ENCODE peak calls at places on chromosome 10, in five cellular contexts. One of them, this sample, is unnamed.

GRCh38 chr10:31188792-31189406 is 130.1 kb upstream of the ZEB1 start:
- DNase-seq in K562: no peak
- DNase-seq in HepG2: no peak
- DNase-seq in SK-N-SH: no peak
- DNase-seq in GM12878: no peak
- DNase-seq in this sample: no peak

GRCh38 chr10:96587255-96588059 is 645 bp upstream of the TM9SF3 start:
- DNase-seq in K562: no peak
- DNase-seq in HepG2: peak
- DNase-seq in SK-N-SH: no peak
- DNase-seq in GM12878: no peak
- DNase-seq in this sample: no peak

GRCh38 chr10:100970076-100970913 is 991 bp downstream of the SEMA4G start:
- DNase-seq in K562: peak
- DNase-seq in HepG2: peak
- DNase-seq in SK-N-SH: peak
- DNase-seq in GM12878: no peak
- DNase-seq in this sample: peak

GRCh38 chr10:6176691-6177231 is 26.0 kb upstream of the PFKFB3 start:
- DNase-seq in K562: no peak
- DNase-seq in HepG2: no peak
- DNase-seq in SK-N-SH: peak
- DNase-seq in GM12878: no peak
- DNase-seq in this sample: no peak

GRCh38 chr10:33802566-33802965 is 468.1 kb upstream of the NRP1 start:
- DNase-seq in K562: no peak
- DNase-seq in HepG2: no peak
- DNase-seq in SK-N-SH: no peak
- DNase-seq in GM12878: no peak
- DNase-seq in this sample: no peak

GRCh38 chr10:43040482-43041256 is 36.2 kb upstream of the RET start:
- DNase-seq in K562: no peak
- DNase-seq in HepG2: no peak
- DNase-seq in SK-N-SH: peak
- DNase-seq in GM12878: no peak
- DNase-seq in this sample: no peak

GRCh38 chr10:91759581-91759986 is 38.6 kb upstream of the TNKS2 start:
- DNase-seq in K562: no peak
- DNase-seq in HepG2: no peak
- DNase-seq in SK-N-SH: no peak
- DNase-seq in GM12878: no peak
- DNase-seq in this sample: no peak

GRCh38 chr10:58856508-58857240 is 319.8 kb upstream of the PHYHIPL start:
- DNase-seq in K562: no peak
- DNase-seq in HepG2: peak
- DNase-seq in SK-N-SH: no peak
- DNase-seq in GM12878: no peak
- DNase-seq in this sample: no peak

GRCh38 chr10:14481752-14482151 is 151.0 kb upstream of the FRMD4A start:
- DNase-seq in K562: no peak
- DNase-seq in HepG2: no peak
- DNase-seq in SK-N-SH: no peak
- DNase-seq in GM12878: no peak
- DNase-seq in this sample: no peak

GRCh38 chr10:26438534-26439269 is 561 bp downstream of the APBB1IP start:
- DNase-seq in K562: no peak
- DNase-seq in HepG2: no peak
- DNase-seq in SK-N-SH: peak
- DNase-seq in GM12878: no peak
- DNase-seq in this sample: peak

GRCh38 chr10:100730739-100731602 is 14.4 kb upstream of the PAX2 start:
- DNase-seq in K562: no peak
- DNase-seq in HepG2: peak
- DNase-seq in SK-N-SH: peak
- DNase-seq in GM12878: peak
- DNase-seq in this sample: peak

GRCh38 chr10:8044331-8044907 is 10.1 kb upstream of the GATA3 start:
- DNase-seq in K562: no peak
- DNase-seq in HepG2: no peak
- DNase-seq in SK-N-SH: peak
- DNase-seq in GM12878: no peak
- DNase-seq in this sample: no peak

GRCh38 chr10:49488056-49488455 is 50.9 kb downstream of the ERCC6 start:
- DNase-seq in K562: no peak
- DNase-seq in HepG2: no peak
- DNase-seq in SK-N-SH: peak
- DNase-seq in GM12878: no peak
- DNase-seq in this sample: no peak

GRCh38 chr10:26805567-26806245 is 55.1 kb downstream of the ABI1 start:
- DNase-seq in K562: no peak
- DNase-seq in HepG2: no peak
- DNase-seq in SK-N-SH: no peak
- DNase-seq in GM12878: no peak
- DNase-seq in this sample: no peak

GRCh38 chr10:71767420-71768035 is 5.8 kb downstream of the VSIR start:
- DNase-seq in K562: no peak
- DNase-seq in HepG2: peak
- DNase-seq in SK-N-SH: no peak
- DNase-seq in GM12878: no peak
- DNase-seq in this sample: no peak

GRCh38 chr10:109978481-109978880 is 29.3 kb upstream of the ADD3 start:
- DNase-seq in K562: peak
- DNase-seq in HepG2: peak
- DNase-seq in SK-N-SH: no peak
- DNase-seq in GM12878: no peak
- DNase-seq in this sample: no peak

GRCh38 chr10:66353422-66353821 is 572.4 kb upstream of the LRRTM3 start:
- DNase-seq in K562: no peak
- DNase-seq in HepG2: no peak
- DNase-seq in SK-N-SH: no peak
- DNase-seq in GM12878: no peak
- DNase-seq in this sample: no peak

GRCh38 chr10:11386044-11386443 is 225.4 kb downstream of the USP6NL start:
- DNase-seq in K562: no peak
- DNase-seq in HepG2: no peak
- DNase-seq in SK-N-SH: no peak
- DNase-seq in GM12878: no peak
- DNase-seq in this sample: no peak

GRCh38 chr10:110208614-110209398 is 1.4 kb downstream of the MXI1 start:
- DNase-seq in K562: peak
- DNase-seq in HepG2: no peak
- DNase-seq in SK-N-SH: peak
- DNase-seq in GM12878: no peak
- DNase-seq in this sample: no peak

GRCh38 chr10:6542999-6543430 is 37.1 kb downstream of the PRKCQ start:
- DNase-seq in K562: no peak
- DNase-seq in HepG2: peak
- DNase-seq in SK-N-SH: no peak
- DNase-seq in GM12878: no peak
- DNase-seq in this sample: no peak

GRCh38 chr10:45418417-45418858 is 44.4 kb downstream of the ALOX5 start:
- DNase-seq in K562: no peak
- DNase-seq in HepG2: no peak
- DNase-seq in SK-N-SH: no peak
- DNase-seq in GM12878: no peak
- DNase-seq in this sample: no peak

GRCh38 chr10:31648966-31649365 is 279.7 kb downstream of the ARHGAP12 start:
- DNase-seq in K562: no peak
- DNase-seq in HepG2: no peak
- DNase-seq in SK-N-SH: no peak
- DNase-seq in GM12878: no peak
- DNase-seq in this sample: no peak

GRCh38 chr10:10499839-10500238 is 517.8 kb upstream of the CELF2 start:
- DNase-seq in K562: no peak
- DNase-seq in HepG2: no peak
- DNase-seq in SK-N-SH: no peak
- DNase-seq in GM12878: no peak
- DNase-seq in this sample: no peak

GRCh38 chr10:75079436-75080083 is 31.9 kb upstream of the SAMD8 start:
- DNase-seq in K562: no peak
- DNase-seq in HepG2: no peak
- DNase-seq in SK-N-SH: no peak
- DNase-seq in GM12878: no peak
- DNase-seq in this sample: no peak
- TF ChIP-seq TAF1 in K562: no peak
- TF ChIP-seq TAF1 in HepG2: no peak
- TF ChIP-seq TAF1 in SK-N-SH: no peak
- TF ChIP-seq TAF1 in GM12878: no peak
- TF ChIP-seq TAF1 in this sample: no peak

GRCh38 chr10:48473704-48474103 is 131.2 kb downstream of the ARHGAP22 start:
- DNase-seq in K562: no peak
- DNase-seq in HepG2: no peak
- DNase-seq in SK-N-SH: no peak
- DNase-seq in GM12878: no peak
- DNase-seq in this sample: no peak
- TF ChIP-seq CTCF in K562: no peak
- TF ChIP-seq CTCF in HepG2: no peak
- TF ChIP-seq CTCF in SK-N-SH: no peak
- TF ChIP-seq CTCF in GM12878: no peak
- TF ChIP-seq CTCF in this sample: no peak

DNA sequence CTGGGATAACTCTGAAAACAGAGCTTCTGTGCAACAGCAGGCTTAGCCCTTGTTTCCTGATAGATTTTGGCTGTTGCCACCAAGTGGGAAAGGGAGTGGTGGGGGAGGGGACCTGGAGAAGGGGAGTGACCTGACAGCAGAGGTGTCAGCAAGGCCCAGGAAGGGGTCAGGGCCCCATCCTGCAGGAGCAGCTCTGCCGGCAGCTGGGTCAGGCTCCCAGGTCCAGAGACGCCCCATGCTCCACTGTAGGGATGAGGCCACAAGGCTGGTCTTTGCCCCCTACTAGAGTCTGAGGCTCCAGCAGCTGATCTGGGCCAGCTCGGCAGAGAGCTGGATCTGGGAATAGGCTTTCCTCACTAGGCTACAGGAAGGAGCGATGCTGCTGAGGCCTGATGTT is 44.1 kb upstream of the ZMIZ1 start:
- DNase-seq in K562: no peak
- DNase-seq in HepG2: no peak
- DNase-seq in SK-N-SH: no peak
- DNase-seq in GM12878: no peak
- DNase-seq in this sample: no peak
- TF ChIP-seq TAF1 in K562: no peak
- TF ChIP-seq TAF1 in HepG2: no peak
- TF ChIP-seq TAF1 in SK-N-SH: no peak
- TF ChIP-seq TAF1 in GM12878: no peak
- TF ChIP-seq TAF1 in this sample: no peak

GRCh38 chr10:84049300-84050015 is 89.9 kb upstream of the GHITM start:
- DNase-seq in K562: no peak
- DNase-seq in HepG2: no peak
- DNase-seq in SK-N-SH: no peak
- DNase-seq in GM12878: no peak
- DNase-seq in this sample: no peak

GRCh38 chr10:84059526-84059925 is 79.8 kb upstream of the GHITM start:
- DNase-seq in K562: no peak
- DNase-seq in HepG2: no peak
- DNase-seq in SK-N-SH: no peak
- DNase-seq in GM12878: no peak
- DNase-seq in this sample: no peak

DNA sequence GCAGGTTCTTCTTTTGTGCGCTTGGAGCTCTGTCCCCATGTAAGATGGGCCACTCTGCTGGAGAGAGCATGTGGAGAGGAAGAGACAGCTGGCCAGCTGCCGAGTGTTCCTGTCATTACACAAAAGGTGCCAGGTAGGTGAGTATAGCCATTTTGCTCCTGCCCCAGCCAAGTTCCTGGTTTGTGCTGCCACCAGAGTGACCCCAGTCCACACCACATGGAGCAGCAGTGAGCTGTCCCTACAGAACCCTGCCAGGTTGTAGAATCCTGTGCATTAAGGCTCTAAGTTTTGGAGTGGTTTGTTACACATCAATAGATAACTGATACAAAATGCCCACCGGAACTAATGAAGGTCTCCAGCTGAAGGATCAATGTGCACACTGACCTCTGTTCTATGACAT is 84.6 kb upstream of the GHITM start:
- DNase-seq in K562: no peak
- DNase-seq in HepG2: no peak
- DNase-seq in SK-N-SH: no peak
- DNase-seq in GM12878: no peak
- DNase-seq in this sample: no peak
- TF ChIP-seq CTCF in K562: peak
- TF ChIP-seq CTCF in HepG2: no peak
- TF ChIP-seq CTCF in SK-N-SH: no peak
- TF ChIP-seq CTCF in GM12878: no peak
- TF ChIP-seq CTCF in this sample: peak

GRCh38 chr10:74934100-74934812 is 107.9 kb downstream of the KAT6B start:
- DNase-seq in K562: no peak
- DNase-seq in HepG2: no peak
- DNase-seq in SK-N-SH: no peak
- DNase-seq in GM12878: no peak
- DNase-seq in this sample: no peak

GRCh38 chr10:74937446-74937935 is 111.1 kb downstream of the KAT6B start:
- DNase-seq in K562: no peak
- DNase-seq in HepG2: peak
- DNase-seq in SK-N-SH: no peak
- DNase-seq in GM12878: no peak
- DNase-seq in this sample: no peak

GRCh38 chr10:74932648-74933047 is 106.2 kb downstream of the KAT6B start:
- DNase-seq in K562: no peak
- DNase-seq in HepG2: no peak
- DNase-seq in SK-N-SH: no peak
- DNase-seq in GM12878: no peak
- DNase-seq in this sample: no peak

GRCh38 chr10:74930962-74931361 is 104.6 kb downstream of the KAT6B start:
- DNase-seq in K562: no peak
- DNase-seq in HepG2: no peak
- DNase-seq in SK-N-SH: no peak
- DNase-seq in GM12878: no peak
- DNase-seq in this sample: no peak

GRCh38 chr10:74936577-74937445 is 110.4 kb downstream of the KAT6B start:
- DNase-seq in K562: no peak
- DNase-seq in HepG2: no peak
- DNase-seq in SK-N-SH: no peak
- DNase-seq in GM12878: no peak
- DNase-seq in this sample: no peak
- TF ChIP-seq TAF1 in K562: no peak
- TF ChIP-seq TAF1 in HepG2: no peak
- TF ChIP-seq TAF1 in SK-N-SH: no peak
- TF ChIP-seq TAF1 in GM12878: no peak
- TF ChIP-seq TAF1 in this sample: no peak